ENCODE peak calls at places on chromosomes 3 and 15, in five cellular contexts. M is fibroblast of lung, B is psoas muscle, H is endothelial cell, E is ascending aorta. U is an unnamed sample.

GRCh38 chr15:38536201-38536676 is 28.4 kb downstream of the RASGRP1 start:
- DNase-seq in H (no peak), M (peak), E (peak), B (peak), U (no peak)

GRCh38 chr3:15501126-15501525 is 20.4 kb downstream of the COLQ start:
- DNase-seq in H (no peak), M (no peak), B (no peak), E (no peak), U (no peak)

GRCh38 chr3:173977747-173978146 is 580.2 kb downstream of the NLGN1 start:
- DNase-seq in E (no peak), B (no peak), H (no peak), M (no peak), U (no peak)

GRCh38 chr15:28281876-28282275 is 40.1 kb downstream of the HERC2 start:
- DNase-seq in H (no peak), E (no peak), M (no peak), B (no peak), U (no peak)

GRCh38 chr15:74444106-74445062 is 10.6 kb upstream of the SEMA7A start:
- DNase-seq in M (no peak), H (no peak), E (no peak), B (no peak), U (no peak)

GRCh38 chr15:93866441-93866840 is 364.9 kb upstream of the MCTP2 start:
- DNase-seq in M (no peak), E (no peak), B (no peak), H (no peak), U (no peak)

GRCh38 chr3:119181765-119182164 is 8.4 kb downstream of the UPK1B start:
- DNase-seq in H (no peak), B (no peak), M (no peak), E (no peak), U (no peak)

GRCh38 chr3:50230833-50231125 is 5.2 kb upstream of the GNAI2 start:
- DNase-seq in E (no peak), H (no peak), B (no peak), M (no peak), U (no peak)

GRCh38 chr3:11178421-11178820 is 24.1 kb downstream of the HRH1 start:
- DNase-seq in B (no peak), M (no peak), E (no peak), H (no peak), U (no peak)

GRCh38 chr3:135927170-135927569 is 38.4 kb upstream of the PPP2R3A start:
- DNase-seq in M (no peak), B (no peak), E (no peak), H (no peak), U (no peak)

GRCh38 chr3:125103406-125103805 is 47.6 kb upstream of the HEG1 start:
- DNase-seq in B (no peak), E (no peak), M (no peak), H (no peak), U (no peak)

GRCh38 chr15:55981596-55982249 is 11.7 kb downstream of the NEDD4 start:
- DNase-seq in E (no peak), H (no peak), M (no peak), B (no peak), U (no peak)

GRCh38 chr15:80424381-80424780 is 20.2 kb downstream of the ARNT2 start:
- DNase-seq in H (no peak), B (no peak), E (no peak), M (no peak), U (no peak)

GRCh38 chr3:156449712-156450574 is 105.0 kb downstream of the SSR3 start:
- DNase-seq in B (no peak), H (peak), M (peak), E (no peak), U (no peak)

GRCh38 chr3:64111872-64112271 is 88.6 kb upstream of the PSMD6 start:
- DNase-seq in B (no peak), E (no peak), H (no peak), M (no peak), U (no peak)

GRCh38 chr15:94282269-94283250 is 51.2 kb downstream of the MCTP2 start:
- DNase-seq in E (no peak), M (no peak), B (no peak), H (no peak), U (no peak)

GRCh38 chr3:198113219-198114053 is 153.4 kb downstream of the LMLN start:
- DNase-seq in H (peak), E (no peak), B (no peak), M (peak), U (no peak)

GRCh38 chr15:74630284-74631086 is 14.8 kb downstream of the CLK3 start:
- DNase-seq in M (no peak), B (no peak), E (no peak), H (no peak), U (peak)

GRCh38 chr3:72171946-72172345 is 387.0 kb upstream of the PROK2 start:
- DNase-seq in M (no peak), B (peak), H (no peak), E (peak), U (no peak)

GRCh38 chr3:99366663-99367429 is 271.5 kb upstream of the COL8A1 start:
- DNase-seq in M (no peak), E (no peak), H (no peak), B (no peak), U (no peak)

GRCh38 chr3:70224337-70224736 is 88.1 kb downstream of the MDFIC2 start:
- DNase-seq in M (no peak), H (no peak), E (no peak), B (no peak), U (no peak)

GRCh38 chr3:139388961-139389551 is 391 bp downstream of the COPB2 start:
- DNase-seq in E (no peak), M (no peak), H (no peak), B (no peak), U (no peak)

GRCh38 chr3:142645236-142645793 is 49.1 kb downstream of the PLS1 start:
- DNase-seq in E (no peak), H (no peak), B (no peak), M (peak), U (no peak)

GRCh38 chr3:182414586-182414985 is 378.7 kb upstream of the ATP11B start:
- DNase-seq in M (no peak), B (no peak), E (no peak), H (no peak), U (no peak)

GRCh38 chr3:188712257-188712924 is 459.4 kb upstream of the TPRG1 start:
- DNase-seq in B (no peak), M (peak), H (no peak), E (no peak), U (no peak)

GRCh38 chr15:93152264-93152884 is 63.4 kb upstream of the RGMA start:
- DNase-seq in B (no peak), H (no peak), M (no peak), E (no peak), U (no peak)

GRCh38 chr15:78921940-78922339 is 22.9 kb downstream of the CTSH start:
- DNase-seq in H (no peak), M (no peak), B (no peak), E (no peak), U (no peak)
- TF ChIP-seq CTCF in H (no peak), M (no peak), B (no peak), E (no peak), U (no peak)

DNA sequence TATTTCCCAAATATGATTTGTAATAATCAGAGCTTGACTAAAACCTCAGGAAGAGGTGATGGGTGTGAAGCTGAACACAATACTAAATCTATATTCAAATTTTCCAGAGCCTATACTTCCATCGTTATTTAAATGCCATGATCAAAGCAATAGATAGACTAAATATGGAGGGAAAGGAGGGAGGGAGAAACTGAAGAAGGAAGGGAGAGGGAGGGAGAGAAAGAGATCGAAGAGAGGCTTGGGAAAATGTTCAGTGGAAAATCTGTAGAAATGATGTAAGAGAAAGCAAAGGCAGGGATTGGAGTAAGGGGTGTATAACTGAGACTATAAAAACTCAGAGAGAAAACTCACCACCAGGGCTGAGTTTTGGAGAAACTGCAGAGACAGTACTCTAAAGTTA is at the start of gene OSTN:
- DNase-seq in M (no peak), H (no peak), B (no peak), E (no peak), U (no peak)
- TF ChIP-seq CTCF in M (no peak), H (peak), B (no peak), E (no peak), U (no peak)

GRCh38 chr3:37026851-37027250 is 33.5 kb downstream of the MLH1 start:
- DNase-seq in E (no peak), B (no peak), H (no peak), M (no peak), U (no peak)

GRCh38 chr3:37024820-37025405 is 31.6 kb downstream of the MLH1 start:
- DNase-seq in H (no peak), M (no peak), B (no peak), E (no peak), U (no peak)

GRCh38 chr3:37028329-37028728 is 35.0 kb downstream of the MLH1 start:
- DNase-seq in H (no peak), M (no peak), E (no peak), B (no peak), U (no peak)

GRCh38 chr3:37025562-37026335 is 32.4 kb downstream of the MLH1 start:
- DNase-seq in E (no peak), B (no peak), M (no peak), H (no peak), U (no peak)

DNA sequence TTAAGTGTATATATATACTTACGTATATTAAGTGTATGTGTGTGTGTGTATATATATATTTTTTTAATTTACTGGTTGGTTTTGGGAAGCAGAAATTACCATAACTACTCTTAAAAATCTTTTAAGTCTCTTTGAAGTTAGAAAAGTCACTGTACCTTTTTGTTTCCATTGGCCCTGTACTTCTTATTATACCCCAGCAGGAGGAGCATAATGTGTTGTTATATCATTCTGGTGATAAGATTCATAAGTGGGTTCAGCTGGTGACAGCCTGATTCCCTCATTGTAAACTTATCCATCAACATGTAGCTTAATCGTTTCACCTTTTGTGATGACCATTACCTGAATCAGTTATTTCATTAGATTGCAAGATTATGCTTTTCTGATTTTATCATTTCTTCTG is 30.8 kb downstream of the MLH1 start:
- DNase-seq in H (no peak), E (no peak), M (peak), B (no peak), U (no peak)
- TF ChIP-seq CTCF in H (peak), E (peak), M (peak), B (peak), U (no peak)

DNA sequence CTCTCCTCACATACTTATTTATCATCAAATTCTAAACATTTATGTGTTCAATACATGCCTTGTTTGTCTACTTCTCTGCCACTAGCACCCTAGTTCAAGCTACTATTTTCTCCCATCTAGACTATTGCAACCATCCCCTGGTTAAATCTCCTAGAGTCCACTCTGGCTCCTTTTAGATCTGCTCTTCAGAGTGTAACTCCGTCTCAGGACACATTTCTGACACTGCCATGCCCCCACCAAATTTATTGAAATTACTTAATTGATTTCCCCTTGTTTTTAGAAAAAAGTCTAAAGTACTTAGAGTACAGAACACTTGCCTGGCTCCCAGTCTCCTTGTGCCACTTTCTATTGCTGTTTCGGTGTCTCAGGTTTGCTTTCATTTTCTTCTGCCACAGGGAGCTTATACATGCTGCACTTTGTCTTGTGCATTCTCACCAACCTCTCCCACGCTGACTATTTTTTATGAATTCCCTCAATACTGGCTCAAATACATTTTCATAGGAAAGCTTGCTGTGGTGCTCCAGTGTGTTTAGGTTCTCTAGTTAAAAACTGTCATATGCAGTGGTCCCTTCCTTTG is 792.3 kb downstream of the DIPK2A start:
- DNase-seq in M (no peak), H (no peak), B (no peak), E (no peak), U (no peak)
- TF ChIP-seq CTCF in M (no peak), H (no peak), B (no peak), E (no peak), U (no peak)

GRCh38 chr3:146594843-146595482 is 10.2 kb downstream of the PLSCR5 start:
- DNase-seq in B (no peak), M (peak), E (no peak), H (no peak), U (no peak)
- TF ChIP-seq CTCF in B (peak), M (peak), E (no peak), H (peak), U (no peak)

GRCh38 chr3:65356331-65357286 is 668.8 kb upstream of the ADAMTS9 start:
- DNase-seq in M (peak), E (no peak), H (peak), B (no peak), U (no peak)
- TF ChIP-seq CTCF in M (peak), E (no peak), H (no peak), B (no peak), U (no peak)

DNA sequence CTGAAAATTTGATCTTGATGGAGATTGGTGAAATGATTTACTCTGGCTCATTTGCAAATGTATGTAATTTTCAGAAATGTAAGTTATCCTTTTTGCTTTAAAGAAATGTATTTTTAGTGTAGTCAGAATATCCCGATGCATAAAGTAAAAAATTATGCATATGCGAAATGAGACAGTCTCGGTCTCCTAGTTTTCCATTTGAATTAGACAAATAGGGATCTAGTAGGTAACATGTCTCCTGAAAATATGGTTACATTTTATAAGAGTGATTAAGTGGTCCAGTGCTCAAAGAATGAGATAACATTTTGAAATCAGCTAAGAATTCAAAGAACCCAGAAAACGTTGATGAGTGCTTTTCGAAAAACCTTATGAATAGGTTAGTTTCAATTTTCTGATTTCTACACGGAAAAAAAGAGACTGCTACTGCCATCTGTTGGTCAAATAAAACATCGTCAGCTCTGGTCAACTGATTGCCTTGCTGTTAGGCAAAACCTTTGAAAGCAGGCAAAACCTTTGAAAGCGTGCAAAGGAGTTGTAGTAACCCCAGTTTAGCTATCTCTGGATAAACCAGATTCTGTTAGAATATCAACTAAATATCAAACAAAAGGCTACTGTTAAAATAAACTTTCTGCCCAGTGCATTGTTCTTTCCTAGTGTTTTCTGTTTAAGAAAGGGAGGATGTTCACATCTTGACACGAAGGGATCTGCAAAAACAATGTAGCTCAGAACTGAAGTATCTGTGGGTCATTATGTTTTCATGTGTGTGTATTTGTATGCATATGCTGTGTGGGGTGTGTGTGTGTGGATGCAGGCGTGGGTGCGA is 59.3 kb upstream of the CHMP2B start:
- DNase-seq in B (no peak), E (no peak), M (peak), H (peak), U (no peak)
- TF ChIP-seq CTCF in B (peak), E (no peak), M (peak), H (peak), U (no peak)

GRCh38 chr3:141280690-141281089 is 49.1 kb downstream of the PXYLP1 start:
- DNase-seq in H (no peak), E (peak), B (no peak), M (no peak), U (no peak)
- TF ChIP-seq CTCF in H (no peak), E (no peak), B (no peak), M (no peak), U (no peak)

GRCh38 chr3:183485093-183485492 is 56.7 kb upstream of the MCF2L2 start:
- DNase-seq in M (no peak), E (peak), B (no peak), H (no peak), U (no peak)

GRCh38 chr3:183486472-183486871 is 58.1 kb upstream of the MCF2L2 start:
- DNase-seq in M (no peak), E (peak), B (no peak), H (no peak), U (no peak)

GRCh38 chr3:183487046-183487445 is 58.6 kb upstream of the MCF2L2 start:
- DNase-seq in E (peak), M (no peak), B (no peak), H (no peak), U (no peak)

GRCh38 chr3:183484676-183485075 is 56.3 kb upstream of the MCF2L2 start:
- DNase-seq in M (no peak), E (peak), H (no peak), B (no peak), U (no peak)

DNA sequence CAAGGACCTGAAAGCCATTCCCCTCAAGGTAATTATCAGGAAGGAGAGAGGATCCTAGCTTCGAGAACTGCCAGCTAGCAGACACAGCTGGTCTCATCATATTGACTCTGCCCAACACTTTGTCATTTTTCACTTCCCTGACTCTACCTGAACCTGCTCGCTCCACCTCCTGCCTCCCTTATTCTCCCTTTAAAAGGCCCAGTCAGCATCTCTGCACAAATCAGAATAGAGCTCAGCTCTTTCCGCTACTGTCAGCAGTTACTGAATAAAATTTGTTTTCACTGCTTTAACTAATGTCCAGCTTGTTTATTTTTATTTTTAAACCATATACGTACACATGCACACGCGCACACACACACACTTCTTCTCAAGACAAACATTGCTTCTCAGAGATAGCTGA is 57.2 kb upstream of the MCF2L2 start:
- DNase-seq in B (no peak), E (no peak), H (no peak), M (no peak), U (no peak)
- TF ChIP-seq CTCF in B (no peak), E (no peak), H (no peak), M (no peak), U (no peak)

U was measured in activated B cell treated with CpG ODN at 0.5 μM for 24 hours.